ENCODE peak calls at places on chromosome 12, in seven cellular contexts. S is GM23338, M is HCT116, Z is hepatocyte, D is PC-3, Y is GM23248, V is MM.1S. C is an unnamed sample.

GRCh38 chr12:9276990-9277389 is 68.8 kb upstream of the PZP start:
- DNase-seq in S (no peak), M (no peak), Z (no peak), D (no peak), Y (no peak), V (no peak), C (no peak)

GRCh38 chr12:56151672-56152131 is 685 bp upstream of the MYL6B start:
- DNase-seq in S (peak; percentile 90), M (peak; percentile 44), Z (peak; percentile 82), D (peak; percentile 56), Y (peak; percentile 64), V (peak; percentile 88), C (peak; percentile 66)

GRCh38 chr12:51860986-51861385 is 12.5 kb upstream of the FIGNL2 start:
- DNase-seq in S (no peak), M (no peak), Z (no peak), D (no peak), Y (no peak), V (no peak), C (no peak)

GRCh38 chr12:132520421-132521199 is 30.7 kb downstream of the FBRSL1 start:
- DNase-seq in S (no peak), M (no peak), Z (no peak), D (no peak), Y (no peak), V (no peak), C (no peak)

GRCh38 chr12:131164096-131164872 is 210.6 kb downstream of the ADGRD1 start:
- DNase-seq in S (no peak), M (peak; percentile 10), Z (no peak), D (no peak), Y (no peak), V (no peak), C (no peak)

GRCh38 chr12:9378430-9378835 is 170.2 kb upstream of the PZP start:
- DNase-seq in S (peak; percentile 64), M (no peak), Z (no peak), D (peak; percentile 38), Y (no peak), V (no peak), C (peak; percentile 58)

GRCh38 chr12:67088401-67089118 is 180.6 kb upstream of the CAND1 start:
- DNase-seq in S (peak; percentile 8), M (no peak), Z (peak; percentile 12), D (no peak), Y (no peak), V (no peak), C (no peak)

GRCh38 chr12:109999983-110000505 is 814 bp downstream of the ANKRD13A start:
- DNase-seq in S (peak; percentile 49), M (no peak), Z (peak; percentile 41), D (peak; percentile 43), Y (peak; percentile 79), V (no peak), C (peak; percentile 54)

GRCh38 chr12:6039894-6040601 is 84.4 kb downstream of the VWF start:
- DNase-seq in S (peak; percentile 90), M (peak; percentile 57), Z (peak; percentile 84), D (peak; percentile 74), Y (peak; percentile 82), V (peak; percentile 64), C (peak; percentile 87)

GRCh38 chr12:4562034-4562657 is at the start of gene DYRK4:
- DNase-seq in S (peak; percentile 98), M (no peak), Z (peak; percentile 93), D (no peak), Y (peak; percentile 74), V (no peak), C (peak; percentile 98)

GRCh38 chr12:122846622-122847515 is 11.6 kb downstream of the HIP1R start:
- DNase-seq in S (no peak), M (no peak), Z (no peak), D (no peak), Y (no peak), V (no peak), C (no peak)

GRCh38 chr12:6273931-6274687 is 36.4 kb upstream of the PLEKHG6 start:
- DNase-seq in S (peak; percentile 48), M (no peak), Z (no peak), D (peak; percentile 61), Y (no peak), V (no peak), C (peak; percentile 77)

GRCh38 chr12:66107451-66107915 is 23.1 kb downstream of the LLPH start:
- DNase-seq in S (peak; percentile 98), M (peak; percentile 93), Z (peak; percentile 93), D (peak; percentile 100), Y (peak; percentile 92), V (peak; percentile 84), C (peak; percentile 91)

GRCh38 chr12:15122349-15122748 is 98.9 kb downstream of the RERG start:
- DNase-seq in S (no peak), M (no peak), Z (no peak), D (no peak), Y (no peak), V (peak; percentile 51), C (no peak)

GRCh38 chr12:121933522-121934317 is 15.3 kb downstream of the CFAP251 start:
- DNase-seq in S (peak; percentile 83), M (no peak), Z (peak; percentile 50), D (no peak), Y (no peak), V (no peak), C (peak; percentile 44)

GRCh38 chr12:112782921-112783320 is 8.6 kb upstream of the RPH3A start:
- DNase-seq in S (no peak), M (no peak), Z (no peak), D (no peak), Y (no peak), V (no peak), C (no peak)
- H3K27me3 ChIP-seq in S (no peaks in the 10 kb centered on the region), M (peaks cover 74% of the 10 kb centered on the region), Z (peaks cover 7% of the 10 kb centered on the region), D (peaks cover 87% of the 10 kb centered on the region), Y (no peaks in the 10 kb centered on the region), V (no peaks in the 10 kb centered on the region), C (no peaks in the 10 kb centered on the region)

DNA sequence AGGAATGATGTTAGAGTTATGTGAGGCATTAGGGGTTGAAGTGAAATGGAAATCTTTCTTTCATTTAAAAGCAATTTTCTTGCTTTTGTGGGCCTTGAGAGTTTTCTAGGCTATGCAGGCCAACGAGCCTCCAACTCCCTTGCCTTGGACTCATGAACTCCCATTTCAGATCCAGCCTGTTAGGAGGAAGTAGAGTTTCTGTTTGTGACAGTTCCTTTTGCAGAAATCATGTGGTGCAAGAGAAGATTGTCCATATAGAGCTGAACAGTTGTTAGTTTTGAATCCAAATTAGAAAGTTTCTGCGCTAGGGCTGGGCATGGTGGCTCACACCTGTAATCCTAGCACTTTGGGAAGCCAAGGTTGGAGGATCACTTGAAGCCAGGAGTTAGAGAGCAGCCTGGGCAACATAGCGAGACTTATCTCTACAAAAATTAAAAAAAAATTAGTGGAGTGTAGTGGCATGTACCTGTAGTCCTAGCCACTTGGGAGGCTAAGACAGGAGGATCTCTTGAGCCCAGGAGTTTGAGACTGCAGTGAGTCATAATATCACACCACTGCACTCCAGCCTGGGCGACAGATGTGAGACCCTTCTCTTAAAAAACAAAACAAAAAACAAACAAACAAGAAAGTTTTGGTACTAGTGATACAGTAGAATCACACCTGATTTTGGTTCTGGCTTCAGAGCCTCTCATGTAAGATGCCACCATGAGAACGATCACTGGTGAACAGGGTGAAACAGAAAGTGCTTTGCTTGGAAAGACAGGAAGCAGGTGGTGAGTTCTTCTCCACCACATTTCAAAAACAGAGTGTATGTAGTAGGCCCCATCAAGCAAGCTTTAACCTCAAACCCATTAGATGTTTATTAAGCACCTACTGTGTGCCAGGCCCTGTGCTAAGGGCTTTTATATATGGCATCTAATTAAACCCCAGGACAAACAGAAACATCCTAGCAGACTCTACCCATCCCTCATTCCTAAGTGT is 47.5 kb upstream of the MED13L start:
- DNase-seq in S (no peak), M (no peak), Z (no peak), D (no peak), Y (no peak), V (peak; percentile 84), C (no peak)
- TF ChIP-seq EZH2phosphoT487 in S (no peak), M (no peak), Z (no peak), D (no peak), Y (no peak), V (no peak), C (no peak)

GRCh38 chr12:113473942-113474341 is 2.3 kb upstream of the LHX5 start:
- DNase-seq in S (peak; percentile 52), M (no peak), Z (no peak), D (peak; percentile 67), Y (no peak), V (no peak), C (peak; percentile 72)

GRCh38 chr12:113475451-113476085 is 3.9 kb upstream of the LHX5 start:
- DNase-seq in S (peak; percentile 63), M (no peak), Z (no peak), D (no peak), Y (no peak), V (no peak), C (peak; percentile 74)

GRCh38 chr12:113473400-113473799 is 1.7 kb upstream of the LHX5 start:
- DNase-seq in S (no peak), M (no peak), Z (no peak), D (no peak), Y (no peak), V (no peak), C (no peak)

GRCh38 chr12:113476093-113476986 is 4.7 kb upstream of the LHX5 start:
- DNase-seq in S (peak; percentile 64), M (no peak), Z (no peak), D (no peak), Y (no peak), V (no peak), C (peak; percentile 86)

GRCh38 chr12:113474635-113475436 is 3.2 kb upstream of the LHX5 start:
- DNase-seq in S (no peak), M (no peak), Z (no peak), D (no peak), Y (no peak), V (no peak), C (peak; percentile 50)
- H4K20me1 ChIP-seq in S (peaks cover 18% of the 10 kb centered on the region), M (no peaks in the 10 kb centered on the region), Z (no peaks in the 10 kb centered on the region), D (no peaks in the 10 kb centered on the region), Y (no peaks in the 10 kb centered on the region), V (no peaks in the 10 kb centered on the region), C (peaks cover 99% of the 10 kb centered on the region)

GRCh38 chr12:102958073-102958829 is 777 bp downstream of the ASCL1 start:
- DNase-seq in S (peak; percentile 77), M (no peak), Z (peak; percentile 60), D (no peak), Y (peak; percentile 54), V (peak; percentile 70), C (peak; percentile 94)

GRCh38 chr12:102958830-102959176 is 1.3 kb downstream of the ASCL1 start:
- DNase-seq in S (no peak), M (no peak), Z (no peak), D (no peak), Y (no peak), V (no peak), C (no peak)

GRCh38 chr12:102955926-102956737 is 1.3 kb upstream of the ASCL1 start:
- DNase-seq in S (peak; percentile 62), M (no peak), Z (peak; percentile 34), D (no peak), Y (peak; percentile 13), V (no peak), C (peak; percentile 76)

GRCh38 chr12:102957339-102958050 is at the start of gene ASCL1:
- DNase-seq in S (peak; percentile 74), M (no peak), Z (peak; percentile 44), D (no peak), Y (peak; percentile 58), V (peak; percentile 34), C (peak; percentile 71)

DNA sequence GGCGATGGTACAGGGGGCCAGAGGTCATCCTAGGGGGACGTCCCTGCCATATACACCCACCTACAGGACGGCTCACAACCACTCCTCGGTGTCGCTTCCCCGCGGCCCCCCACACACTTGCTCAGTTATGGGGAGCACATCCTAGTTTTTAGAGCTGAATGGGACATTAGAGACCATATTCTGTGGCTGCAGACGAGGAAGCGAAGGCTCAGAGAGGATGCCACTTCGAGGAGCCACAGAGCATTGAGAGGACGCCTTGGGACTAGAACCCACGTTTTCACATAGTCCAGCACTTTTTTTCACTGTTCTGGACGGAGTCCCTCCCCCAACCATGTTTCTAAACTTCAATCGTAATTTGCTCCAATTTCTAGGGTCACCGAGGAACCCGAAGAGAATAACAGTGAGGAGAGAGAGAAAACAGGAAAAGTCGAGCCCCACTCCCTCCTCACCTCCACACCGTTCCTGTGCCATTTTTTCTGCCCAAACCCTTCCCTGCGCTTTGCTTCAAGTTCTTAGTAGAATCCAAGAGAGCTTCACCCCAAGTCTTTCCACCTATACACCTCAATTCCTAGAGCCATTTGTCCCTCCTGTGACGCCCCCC is 636 bp upstream of the ASCL1 start:
- DNase-seq in S (no peak), M (no peak), Z (no peak), D (no peak), Y (no peak), V (no peak), C (no peak)
- H3K27me3 ChIP-seq in S (peaks cover 100% of the 10 kb centered on the region), M (peaks cover 17% of the 10 kb centered on the region), Z (peaks cover 97% of the 10 kb centered on the region), D (peaks cover 79% of the 10 kb centered on the region), Y (peaks cover 77% of the 10 kb centered on the region), V (peaks cover 7% of the 10 kb centered on the region), C (peaks cover 100% of the 10 kb centered on the region)

C was measured in neural progenitor cell.